ENCODE peak calls at places on chromosomes 7 and 10, in six cellular contexts. S is activated CD8-positive, alpha-beta memory T cell treated with anti-CD3 and anti-CD28 coated beads, Interleukin-2, amount 50 U/mL, for 4 hours; D is endothelial cell; P is NCI-H1417; E is adipocyte; A is cardiac fibroblast. G is an unnamed sample.
A peak's percentile ranks its signal among the peaks of the same experiment; 100 is the strongest.

GRCh38 chr7:135335628-135336139 is 102.0 kb downstream of the STRA8 start:
- DNase-seq in E (peak; percentile 32), S (no peak), P (peak; percentile 94), D (peak; percentile 84), A (peak; percentile 77), G (peak; percentile 74)

GRCh38 chr7:124369310-124369709 is 336.4 kb upstream of the TMEM229A start:
- DNase-seq in S (no peak), E (no peak), P (no peak), A (no peak), D (no peak), G (no peak)

GRCh38 chr7:110891197-110891596 is 199.7 kb upstream of the LRRN3 start:
- DNase-seq in D (no peak), E (no peak), A (no peak), P (no peak), S (no peak), G (no peak)

GRCh38 chr7:128150223-128150622 is 90.9 kb upstream of the LEP start:
- DNase-seq in D (no peak), A (no peak), E (no peak), P (no peak), S (no peak), G (no peak)

GRCh38 chr7:132576723-132577089 is 436 bp upstream of the PLXNA4 start:
- DNase-seq in P (peak; percentile 53), D (no peak), E (peak; percentile 24), S (no peak), A (no peak), G (no peak)

GRCh38 chr10:46314046-46314445 is 27.2 kb downstream of the ANTXRL start:
- DNase-seq in P (no peak), A (no peak), E (no peak), S (no peak), D (no peak), G (no peak)

GRCh38 chr7:134992626-134993179 is 6.4 kb downstream of the AGBL3 start:
- DNase-seq in E (no peak), P (no peak), D (no peak), A (peak; percentile 76), S (peak; percentile 24), G (no peak)

GRCh38 chr7:17584822-17585221 is 286.4 kb downstream of the AHR start:
- DNase-seq in D (no peak), A (peak; percentile 64), P (no peak), E (peak; percentile 40), S (no peak), G (no peak)

GRCh38 chr10:42981358-42982236 is 95.3 kb upstream of the RET start:
- DNase-seq in P (no peak), E (no peak), S (peak; percentile 5), A (no peak), D (no peak), G (no peak)

GRCh38 chr7:51528172-51528571 is 211.6 kb upstream of the COBL start:
- DNase-seq in E (no peak), D (no peak), P (no peak), A (no peak), S (no peak), G (no peak)

GRCh38 chr7:152054377-152055230 is 29.1 kb downstream of the GALNT11 start:
- DNase-seq in P (no peak), A (peak; percentile 81), S (no peak), E (peak; percentile 63), D (no peak), G (no peak)

GRCh38 chr7:115719963-115720362 is 310.6 kb downstream of the TFEC start:
- DNase-seq in D (no peak), P (no peak), E (no peak), A (no peak), S (no peak), G (no peak)

GRCh38 chr10:131193923-131194322 is 117.6 kb downstream of the TCERG1L start:
- DNase-seq in A (no peak), S (no peak), E (no peak), D (no peak), P (no peak), G (no peak)

GRCh38 chr7:139869886-139870285 is 40.8 kb downstream of the TBXAS1 start:
- DNase-seq in D (no peak), P (no peak), S (no peak), A (no peak), E (no peak), G (no peak)

GRCh38 chr10:73039635-73040034 is 57.0 kb downstream of the P4HA1 start:
- DNase-seq in E (peak; percentile 81), P (no peak), A (peak; percentile 86), S (no peak), D (no peak), G (no peak)

GRCh38 chr10:29517352-29517923 is 117.3 kb downstream of the SVIL start:
- DNase-seq in A (peak; percentile 53), P (peak; percentile 21), S (no peak), D (peak; percentile 44), E (peak; percentile 51), G (no peak)

GRCh38 chr7:87565877-87566276 is 34.8 kb downstream of the ABCB1 start:
- DNase-seq in E (no peak), D (no peak), S (no peak), P (no peak), A (no peak), G (no peak)

GRCh38 chr10:91051834-91052233 is 130.9 kb upstream of the ANKRD1 start:
- DNase-seq in D (no peak), E (peak; percentile 54), A (peak; percentile 15), P (no peak), S (no peak), G (no peak)

GRCh38 chr7:29806131-29806792 is at the start of gene WIPF3:
- DNase-seq in E (peak; percentile 6), P (peak; percentile 55), A (no peak), S (no peak), D (peak; percentile 55), G (peak; percentile 16)

GRCh38 chr7:149685455-149685854 is 87.9 kb downstream of the ZNF467 start:
- DNase-seq in E (no peak), S (no peak), D (no peak), P (no peak), A (peak; percentile 65), G (no peak)

GRCh38 chr7:90604383-90604782 is 8.3 kb downstream of the CDK14 start:
- DNase-seq in P (no peak), E (no peak), A (no peak), D (no peak), S (no peak), G (no peak)

GRCh38 chr10:48589266-48589665 is 15.6 kb downstream of the ARHGAP22 start:
- DNase-seq in S (no peak), E (peak; percentile 62), D (no peak), A (peak; percentile 97), P (no peak), G (no peak)

GRCh38 chr7:155259791-155260497 is 37.7 kb upstream of the INSIG1 start:
- DNase-seq in A (no peak), E (no peak), D (no peak), S (no peak), P (peak; percentile 48), G (no peak)

GRCh38 chr10:45582386-45582781 is 90.2 kb downstream of the ZFAND4 start:
- DNase-seq in A (no peak), P (no peak), E (no peak), D (no peak), S (no peak), G (no peak)

GRCh38 chr10:79407811-79408795 is 37.3 kb downstream of the ZCCHC24 start:
- DNase-seq in A (peak; percentile 82), E (peak; percentile 88), P (no peak), D (no peak), S (no peak), G (no peak)

GRCh38 chr10:59779656-59780521 is 26.6 kb upstream of the MRLN start:
- DNase-seq in P (no peak), A (peak; percentile 39), E (no peak), D (no peak), S (no peak), G (no peak)

GRCh38 chr10:101030492-101031127 is 319 bp downstream of the PDZD7 start:
- DNase-seq in D (no peak), A (no peak), S (no peak), E (no peak), P (no peak), G (no peak)

GRCh38 chr7:128915271-128915819 is 4.8 kb upstream of the KCP start:
- DNase-seq in S (no peak), D (no peak), E (no peak), A (no peak), P (no peak), G (no peak)

GRCh38 chr10:87771871-87772500 is 46.0 kb downstream of the ATAD1 start:
- DNase-seq in A (peak; percentile 51), E (peak; percentile 75), D (no peak), P (peak; percentile 40), S (no peak), G (peak; percentile 1)

GRCh38 chr10:119313645-119314044 is 106.3 kb downstream of the GRK5 start:
- DNase-seq in A (no peak), E (no peak), D (no peak), P (no peak), S (peak; percentile 37), G (no peak)

G was measured in NCI-H2227 treated with DMSO at 0.1 percent for 48 hours.